ENCODE peak calls at places on chromosomes 1 and 21, in four cellular contexts. P is A549, G is upper lobe of left lung, N is sigmoid colon. K is an unnamed sample.

GRCh38 chr1:222928212-222928611 is 113.4 kb downstream of the DISP1 start:
- DNase-seq in P (no peak), G (peak; percentile 78), N (peak; percentile 75), K (peak; percentile 44)

GRCh38 chr1:152107289-152107983 is 7.8 kb downstream of the TCHH start:
- DNase-seq in P (peak; percentile 30), G (no peak), N (no peak), K (no peak)

GRCh38 chr1:172845371-172845770 is 186.5 kb downstream of the FASLG start:
- DNase-seq in P (no peak), G (no peak), N (no peak), K (no peak)

GRCh38 chr1:38433097-38433722 is 386.6 kb upstream of the POU3F1 start:
- DNase-seq in P (no peak), G (no peak), N (no peak), K (no peak)

GRCh38 chr1:66247415-66248208 is 286.3 kb upstream of the SGIP1 start:
- DNase-seq in P (no peak), G (no peak), N (no peak), K (no peak)

GRCh38 chr1:166169182-166169581 is 2.4 kb upstream of the FAM78B start:
- DNase-seq in P (no peak), G (no peak), N (no peak), K (no peak)

GRCh38 chr1:14824314-14824915 is 225.9 kb downstream of the KAZN start:
- DNase-seq in P (no peak), G (no peak), N (no peak), K (no peak)

GRCh38 chr1:153796786-153797659 is 21.8 kb downstream of the SLC27A3 start:
- DNase-seq in P (peak; percentile 86), G (peak; percentile 87), N (peak; percentile 90), K (peak; percentile 88)

GRCh38 chr1:36620142-36620541 is 137.4 kb upstream of the CSF3R start:
- DNase-seq in P (no peak), G (no peak), N (no peak), K (no peak)

GRCh38 chr1:97603218-97603617 is 317.6 kb downstream of the DPYD start:
- DNase-seq in P (no peak), G (no peak), N (no peak), K (no peak)

GRCh38 chr1:234139966-234140365 is 233.3 kb upstream of the COA6 start:
- DNase-seq in P (peak; percentile 81), G (no peak), N (no peak), K (no peak)

GRCh38 chr1:78225153-78225552 is 179.4 kb downstream of the GIPC2 start:
- DNase-seq in P (no peak), G (no peak), N (no peak), K (no peak)

GRCh38 chr21:45887788-45888187 is 93.8 kb upstream of the COL6A1 start:
- DNase-seq in P (no peak), G (no peak), N (no peak), K (no peak)

GRCh38 chr1:18959591-18959990 is 3.1 kb upstream of the IFFO2 start:
- DNase-seq in P (no peak), G (no peak), N (peak; percentile 21), K (no peak)

GRCh38 chr1:228781161-228781771 is 46.0 kb downstream of the RHOU start:
- DNase-seq in P (no peak), G (peak; percentile 77), N (no peak), K (no peak)

GRCh38 chr1:87826639-87827345 is 498.1 kb downstream of the LMO4 start:
- DNase-seq in P (no peak), G (peak; percentile 34), N (peak; percentile 67), K (peak; percentile 42)

GRCh38 chr1:85325920-85326319 is 49.5 kb upstream of the BCL10 start:
- DNase-seq in P (peak; percentile 64), G (no peak), N (no peak), K (no peak)

GRCh38 chr1:38804062-38804886 is 55.3 kb downstream of the RRAGC start:
- DNase-seq in P (no peak), G (no peak), N (no peak), K (no peak)

GRCh38 chr1:209063816-209064664 is 519.5 kb upstream of the CAMK1G start:
- DNase-seq in P (no peak), G (no peak), N (no peak), K (no peak)

GRCh38 chr1:168081373-168082007 is 55.2 kb downstream of the GPR161 start:
- DNase-seq in P (no peak), G (peak; percentile 53), N (peak; percentile 72), K (no peak)

GRCh38 chr21:33325222-33326067 is 675 bp downstream of the IFNAR1 start:
- DNase-seq in P (peak; percentile 28), G (peak; percentile 78), N (peak; percentile 86), K (peak; percentile 76)

GRCh38 chr1:75954594-75954993 is 22.4 kb upstream of the ASB17 start:
- DNase-seq in P (peak; percentile 5), G (no peak), N (no peak), K (no peak)

GRCh38 chr1:51425955-51426354 is 93.1 kb downstream of the EPS15 start:
- DNase-seq in P (no peak), G (no peak), N (no peak), K (no peak)

GRCh38 chr1:115237507-115237906 is 100.5 kb downstream of the NGF start:
- DNase-seq in P (no peak), G (no peak), N (no peak), K (no peak)

GRCh38 chr1:208205216-208206013 is 38.8 kb downstream of the PLXNA2 start:
- DNase-seq in P (no peak), G (no peak), N (no peak), K (no peak)

GRCh38 chr1:248825909-248826760 is at the start of gene SH3BP5L:
- DNase-seq in P (peak; percentile 98), G (peak; percentile 96), N (peak; percentile 96), K (peak; percentile 94)

GRCh38 chr1:229947968-229948367 is 119.1 kb upstream of the GALNT2 start:
- DNase-seq in P (no peak), G (no peak), N (no peak), K (no peak)

GRCh38 chr1:202049129-202049528 is 38.7 kb downstream of the ELF3 start:
- DNase-seq in P (no peak), G (peak; percentile 92), N (no peak), K (no peak)
- TF ChIP-seq CTCF in P (no peak), G (no peak), N (no peak), K (no peak)

DNA sequence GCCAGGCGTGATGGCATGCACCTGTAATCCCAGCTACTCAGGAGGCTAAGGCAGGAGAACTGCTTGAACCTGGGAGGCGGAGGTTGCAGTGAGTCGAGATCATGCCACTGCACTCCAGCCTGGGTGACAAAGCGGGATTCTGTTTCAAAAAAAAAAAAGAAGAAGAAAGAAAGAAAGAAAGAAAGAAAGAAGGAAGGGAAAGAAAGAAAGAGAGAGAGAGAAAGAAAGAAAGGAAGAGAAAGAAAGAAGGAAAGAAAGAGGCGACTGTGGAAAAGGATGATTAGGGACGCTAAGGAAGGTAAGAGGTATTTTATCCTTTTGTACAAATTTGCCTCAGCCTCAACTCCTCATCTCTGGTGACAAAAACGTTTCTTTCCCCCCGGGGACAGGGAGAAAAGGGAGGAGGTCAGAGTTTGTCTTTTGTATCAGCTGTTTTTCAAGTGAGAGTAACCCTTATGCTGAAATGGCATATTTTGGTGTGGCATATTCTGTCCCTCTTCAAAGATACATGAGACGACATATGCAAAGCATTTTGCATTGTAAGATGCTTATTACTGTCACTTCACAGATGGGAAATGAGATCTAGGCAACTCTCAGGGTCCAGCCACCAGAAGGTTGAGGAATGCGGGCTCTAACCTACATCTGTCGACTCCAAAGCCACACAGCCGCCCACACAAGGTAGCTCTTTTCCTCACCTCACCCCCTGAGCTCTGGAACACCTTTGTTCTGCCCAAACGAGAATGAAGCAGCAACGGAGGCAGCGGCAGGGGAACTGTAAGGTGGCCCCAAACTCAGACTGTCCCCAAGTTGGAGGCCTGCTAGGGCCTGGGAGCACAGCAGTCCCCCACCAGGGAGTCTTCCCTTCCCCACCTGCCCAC is 38.0 kb downstream of the NUAK2 start:
- DNase-seq in P (no peak), G (no peak), N (no peak), K (no peak)
- H3K4me3 ChIP-seq in P (no peak overlapping the region), G (no peak overlapping the region), N (no peak overlapping the region), K (no peak overlapping the region)

GRCh38 chr1:59442492-59442891 is 145.6 kb downstream of the FGGY start:
- DNase-seq in P (no peak), G (no peak), N (no peak), K (no peak)

GRCh38 chr1:59444520-59444919 is 147.6 kb downstream of the FGGY start:
- DNase-seq in P (no peak), G (no peak), N (no peak), K (no peak)

GRCh38 chr1:59443355-59443754 is 146.5 kb downstream of the FGGY start:
- DNase-seq in P (no peak), G (no peak), N (no peak), K (no peak)

GRCh38 chr1:59445040-59445439 is 148.1 kb downstream of the FGGY start:
- DNase-seq in P (no peak), G (peak; percentile 88), N (peak; percentile 76), K (no peak)

DNA sequence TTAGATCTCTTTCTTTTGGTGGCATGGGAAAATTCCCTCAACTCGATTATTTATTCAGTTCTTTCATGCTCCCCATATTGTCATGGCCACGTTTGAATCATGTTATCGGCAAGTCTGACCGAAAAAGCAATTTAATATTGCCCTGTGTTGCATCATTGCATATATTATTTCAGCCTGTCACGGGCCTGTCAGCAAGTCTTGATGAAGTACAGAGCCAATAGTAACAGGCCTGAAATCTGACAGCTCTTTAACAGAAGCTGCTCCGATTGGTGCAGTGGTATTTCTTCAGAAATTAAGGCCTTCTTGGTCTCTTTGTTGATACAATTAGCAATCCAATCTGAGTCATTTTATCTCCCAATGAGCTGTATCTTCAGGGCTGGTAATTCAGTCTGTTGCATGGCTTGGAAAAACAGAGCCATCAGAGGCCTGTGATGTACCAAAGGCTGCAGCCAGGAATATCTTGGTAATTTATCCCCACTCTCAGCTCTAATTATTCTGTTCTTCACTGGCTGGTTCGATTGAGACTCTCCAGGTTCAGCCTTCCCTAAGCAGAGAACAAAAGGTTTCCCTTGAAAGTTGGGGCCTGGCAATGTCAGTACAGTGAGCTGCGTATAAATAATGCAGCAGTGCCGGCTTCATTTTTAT is 149.5 kb downstream of the FGGY start:
- DNase-seq in P (no peak), G (no peak), N (peak; percentile 89), K (no peak)
- TF ChIP-seq EP300 in P (no peak), G (no peak), N (peak; percentile 41), K (no peak)

GRCh38 chr1:57551476-57551875 is 127.6 kb upstream of the DAB1 start:
- DNase-seq in P (no peak), G (no peak), N (no peak), K (no peak)
- TF ChIP-seq CTCF in P (no peak), G (no peak), N (no peak), K (no peak)

DNA sequence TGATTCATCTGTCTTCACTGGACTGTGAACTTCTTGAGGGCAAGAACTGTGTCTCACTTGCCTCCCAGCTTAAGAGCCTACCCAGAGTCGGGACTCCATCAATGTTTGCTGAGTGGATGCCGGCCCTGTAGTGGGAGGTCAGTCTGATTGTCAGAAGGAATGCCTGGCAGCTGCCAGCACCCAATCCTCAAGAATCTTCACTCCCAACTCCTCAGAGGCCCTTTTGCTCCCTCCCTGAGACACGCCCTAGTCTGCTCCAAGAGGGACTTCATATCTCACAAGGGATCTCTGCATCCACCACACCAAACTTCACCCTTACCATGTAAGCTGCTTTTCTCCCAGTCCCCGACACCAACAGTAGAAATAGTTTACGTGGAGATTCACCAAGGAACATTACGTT is 15.2 kb upstream of the KDM4A start:
- DNase-seq in P (no peak), G (no peak), N (no peak), K (no peak)
- H3K4me3 ChIP-seq in P (no peak overlapping the region), G (no peak overlapping the region), N (no peak overlapping the region), K (no peak overlapping the region)

GRCh38 chr1:104195395-104195794 is 445.7 kb downstream of the AMY1C start:
- DNase-seq in P (no peak), G (no peak), N (no peak), K (no peak)
- TF ChIP-seq EP300 in P (no peak), G (no peak), N (no peak), K (no peak)

K was measured in ovary.